ENCODE peak calls at places on chromosomes 16 and 17, in ten cellular contexts. One of them, this sample, is unnamed.

GRCh38 chr16:57810197-57811024 is 8.1 kb upstream of the KIFC3 start:
- DNase-seq in AG10803: peak
- DNase-seq in A549: peak
- DNase-seq in gastrocnemius medialis: peak
- DNase-seq in cardiac muscle cell: no peak
- DNase-seq in heart left ventricle: peak
- DNase-seq in ascending aorta: peak
- DNase-seq in fibroblast of lung: peak
- DNase-seq in foreskin fibroblast: peak
- DNase-seq in cardiac fibroblast: peak
- DNase-seq in this sample: peak

GRCh38 chr17:1275962-1276736 is 3.3 kb upstream of the TRARG1 start:
- DNase-seq in AG10803: peak
- DNase-seq in A549: peak
- DNase-seq in gastrocnemius medialis: no peak
- DNase-seq in cardiac muscle cell: peak
- DNase-seq in heart left ventricle: peak
- DNase-seq in ascending aorta: peak
- DNase-seq in fibroblast of lung: no peak
- DNase-seq in foreskin fibroblast: peak
- DNase-seq in cardiac fibroblast: peak
- DNase-seq in this sample: peak

GRCh38 chr17:50125420-50125997 is 4.5 kb downstream of the SAMD14 start:
- DNase-seq in AG10803: no peak
- DNase-seq in A549: no peak
- DNase-seq in gastrocnemius medialis: no peak
- DNase-seq in cardiac muscle cell: no peak
- DNase-seq in heart left ventricle: no peak
- DNase-seq in ascending aorta: no peak
- DNase-seq in fibroblast of lung: no peak
- DNase-seq in foreskin fibroblast: no peak
- DNase-seq in cardiac fibroblast: no peak
- DNase-seq in this sample: no peak

GRCh38 chr16:81632392-81633146 is 146.5 kb upstream of the PLCG2 start:
- DNase-seq in AG10803: peak
- DNase-seq in A549: peak
- DNase-seq in gastrocnemius medialis: no peak
- DNase-seq in cardiac muscle cell: no peak
- DNase-seq in heart left ventricle: no peak
- DNase-seq in ascending aorta: peak
- DNase-seq in fibroblast of lung: peak
- DNase-seq in foreskin fibroblast: peak
- DNase-seq in cardiac fibroblast: peak
- DNase-seq in this sample: peak

GRCh38 chr17:12672944-12673343 is 7.3 kb downstream of the MYOCD start:
- DNase-seq in AG10803: no peak
- DNase-seq in A549: no peak
- DNase-seq in gastrocnemius medialis: no peak
- DNase-seq in cardiac muscle cell: no peak
- DNase-seq in heart left ventricle: no peak
- DNase-seq in ascending aorta: no peak
- DNase-seq in fibroblast of lung: no peak
- DNase-seq in foreskin fibroblast: no peak
- DNase-seq in cardiac fibroblast: no peak
- DNase-seq in this sample: no peak

GRCh38 chr16:85422374-85423185 is 190.5 kb upstream of the GSE1 start:
- DNase-seq in AG10803: no peak
- DNase-seq in A549: no peak
- DNase-seq in gastrocnemius medialis: no peak
- DNase-seq in cardiac muscle cell: peak
- DNase-seq in heart left ventricle: peak
- DNase-seq in ascending aorta: no peak
- DNase-seq in fibroblast of lung: no peak
- DNase-seq in foreskin fibroblast: peak
- DNase-seq in cardiac fibroblast: peak
- DNase-seq in this sample: no peak

GRCh38 chr16:12262454-12263180 is 286.1 kb downstream of the SNX29 start:
- DNase-seq in AG10803: peak
- DNase-seq in A549: no peak
- DNase-seq in gastrocnemius medialis: no peak
- DNase-seq in cardiac muscle cell: no peak
- DNase-seq in heart left ventricle: no peak
- DNase-seq in ascending aorta: no peak
- DNase-seq in fibroblast of lung: no peak
- DNase-seq in foreskin fibroblast: peak
- DNase-seq in cardiac fibroblast: no peak
- DNase-seq in this sample: peak

GRCh38 chr16:19974607-19975006 is 90.0 kb upstream of the GPRC5B start:
- DNase-seq in AG10803: no peak
- DNase-seq in A549: no peak
- DNase-seq in gastrocnemius medialis: no peak
- DNase-seq in cardiac muscle cell: peak
- DNase-seq in heart left ventricle: no peak
- DNase-seq in ascending aorta: no peak
- DNase-seq in fibroblast of lung: no peak
- DNase-seq in foreskin fibroblast: no peak
- DNase-seq in cardiac fibroblast: no peak
- DNase-seq in this sample: no peak

GRCh38 chr16:86087561-86088230 is 188.7 kb downstream of the IRF8 start:
- DNase-seq in AG10803: no peak
- DNase-seq in A549: no peak
- DNase-seq in gastrocnemius medialis: no peak
- DNase-seq in cardiac muscle cell: peak
- DNase-seq in heart left ventricle: no peak
- DNase-seq in ascending aorta: no peak
- DNase-seq in fibroblast of lung: no peak
- DNase-seq in foreskin fibroblast: no peak
- DNase-seq in cardiac fibroblast: no peak
- DNase-seq in this sample: no peak

GRCh38 chr16:8887952-8888560 is 5.9 kb downstream of the LITAFD start:
- DNase-seq in AG10803: peak
- DNase-seq in A549: no peak
- DNase-seq in gastrocnemius medialis: peak
- DNase-seq in cardiac muscle cell: no peak
- DNase-seq in heart left ventricle: peak
- DNase-seq in ascending aorta: no peak
- DNase-seq in fibroblast of lung: peak
- DNase-seq in foreskin fibroblast: peak
- DNase-seq in cardiac fibroblast: no peak
- DNase-seq in this sample: peak

GRCh38 chr17:68290955-68291835 is at the start of the genes ARSG and SLC16A6:
- DNase-seq in AG10803: no peak
- DNase-seq in A549: peak
- DNase-seq in gastrocnemius medialis: peak
- DNase-seq in cardiac muscle cell: peak
- DNase-seq in heart left ventricle: peak
- DNase-seq in ascending aorta: peak
- DNase-seq in fibroblast of lung: peak
- DNase-seq in foreskin fibroblast: peak
- DNase-seq in cardiac fibroblast: peak
- DNase-seq in this sample: no peak

GRCh38 chr17:20174588-20175265 is 165.6 kb downstream of the SPECC1 start:
- DNase-seq in AG10803: peak
- DNase-seq in A549: no peak
- DNase-seq in gastrocnemius medialis: no peak
- DNase-seq in cardiac muscle cell: no peak
- DNase-seq in heart left ventricle: no peak
- DNase-seq in ascending aorta: no peak
- DNase-seq in fibroblast of lung: peak
- DNase-seq in foreskin fibroblast: no peak
- DNase-seq in cardiac fibroblast: peak
- DNase-seq in this sample: peak

GRCh38 chr16:22663389-22664064 is 150.4 kb upstream of the HS3ST2 start:
- DNase-seq in AG10803: no peak
- DNase-seq in A549: no peak
- DNase-seq in gastrocnemius medialis: no peak
- DNase-seq in cardiac muscle cell: no peak
- DNase-seq in heart left ventricle: no peak
- DNase-seq in ascending aorta: peak
- DNase-seq in fibroblast of lung: no peak
- DNase-seq in foreskin fibroblast: no peak
- DNase-seq in cardiac fibroblast: no peak
- DNase-seq in this sample: no peak

GRCh38 chr16:15822957-15823356 is 33.9 kb downstream of the MYH11 start:
- DNase-seq in AG10803: no peak
- DNase-seq in A549: no peak
- DNase-seq in gastrocnemius medialis: no peak
- DNase-seq in cardiac muscle cell: no peak
- DNase-seq in heart left ventricle: no peak
- DNase-seq in ascending aorta: peak
- DNase-seq in fibroblast of lung: no peak
- DNase-seq in foreskin fibroblast: no peak
- DNase-seq in cardiac fibroblast: no peak
- DNase-seq in this sample: no peak

GRCh38 chr17:28519236-28519635 is 13.1 kb downstream of the FOXN1 start:
- DNase-seq in AG10803: no peak
- DNase-seq in A549: no peak
- DNase-seq in gastrocnemius medialis: no peak
- DNase-seq in cardiac muscle cell: no peak
- DNase-seq in heart left ventricle: no peak
- DNase-seq in ascending aorta: no peak
- DNase-seq in fibroblast of lung: no peak
- DNase-seq in foreskin fibroblast: no peak
- DNase-seq in cardiac fibroblast: no peak
- DNase-seq in this sample: no peak

GRCh38 chr16:6947291-6947690 is 385.4 kb upstream of the RBFOX1 start:
- DNase-seq in AG10803: no peak
- DNase-seq in A549: no peak
- DNase-seq in gastrocnemius medialis: no peak
- DNase-seq in cardiac muscle cell: no peak
- DNase-seq in heart left ventricle: no peak
- DNase-seq in ascending aorta: no peak
- DNase-seq in fibroblast of lung: no peak
- DNase-seq in foreskin fibroblast: no peak
- DNase-seq in cardiac fibroblast: no peak
- DNase-seq in this sample: no peak

DNA sequence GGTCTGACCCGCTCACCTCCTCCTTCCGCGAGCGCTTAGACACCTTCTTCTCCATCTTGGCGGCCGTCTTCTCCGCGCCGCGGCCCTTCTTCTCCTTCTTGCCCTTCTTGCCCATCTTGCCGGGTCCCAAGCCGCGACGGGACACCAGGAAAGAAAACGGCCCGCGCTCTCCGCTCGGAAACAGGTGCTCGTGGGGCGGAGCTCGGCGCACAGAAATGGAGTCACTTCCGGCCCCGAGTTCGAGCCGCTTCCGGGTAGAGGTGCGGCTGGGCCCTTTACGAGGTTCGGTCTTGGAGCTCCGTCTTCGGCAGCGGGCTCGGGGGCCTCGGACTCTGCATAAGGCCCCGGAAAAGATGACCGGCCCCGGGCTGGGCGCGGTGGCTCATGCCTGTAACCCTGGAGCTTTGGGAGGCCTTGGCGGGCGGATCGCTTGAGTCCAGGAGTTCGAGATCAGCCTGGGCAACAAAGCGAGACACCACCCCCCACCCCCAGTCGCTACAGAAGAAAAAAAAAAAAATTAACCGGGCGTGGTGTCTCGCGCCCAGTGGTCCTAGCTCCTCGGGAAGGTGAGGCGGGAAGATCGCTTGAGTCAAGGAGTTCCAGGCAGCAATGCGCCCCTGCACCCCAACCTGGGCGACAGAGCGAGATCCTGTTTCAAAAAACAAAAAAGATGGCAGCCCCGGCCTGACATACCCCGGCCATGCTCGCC is at the start of gene KLHDC4:
- DNase-seq in AG10803: peak
- DNase-seq in A549: peak
- DNase-seq in gastrocnemius medialis: peak
- DNase-seq in cardiac muscle cell: peak
- DNase-seq in heart left ventricle: peak
- DNase-seq in ascending aorta: peak
- DNase-seq in fibroblast of lung: peak
- DNase-seq in foreskin fibroblast: peak
- DNase-seq in cardiac fibroblast: peak
- DNase-seq in this sample: peak
- TF ChIP-seq CTCF in AG10803: no peak
- TF ChIP-seq CTCF in A549: no peak
- TF ChIP-seq CTCF in gastrocnemius medialis: no peak
- TF ChIP-seq CTCF in cardiac muscle cell: no peak
- TF ChIP-seq CTCF in heart left ventricle: no peak
- TF ChIP-seq CTCF in ascending aorta: no peak
- TF ChIP-seq CTCF in fibroblast of lung: no peak
- TF ChIP-seq CTCF in foreskin fibroblast: no peak
- TF ChIP-seq CTCF in cardiac fibroblast: no peak
- TF ChIP-seq CTCF in this sample: no peak

GRCh38 chr17:41690497-41690896 is 1.8 kb downstream of the EIF1 start:
- DNase-seq in AG10803: no peak
- DNase-seq in A549: no peak
- DNase-seq in gastrocnemius medialis: no peak
- DNase-seq in cardiac muscle cell: no peak
- DNase-seq in heart left ventricle: no peak
- DNase-seq in ascending aorta: no peak
- DNase-seq in fibroblast of lung: no peak
- DNase-seq in foreskin fibroblast: no peak
- DNase-seq in cardiac fibroblast: no peak
- DNase-seq in this sample: no peak
- H3K4me3 ChIP-seq in AG10803: peak
- H3K4me3 ChIP-seq in A549: peak
- H3K4me3 ChIP-seq in gastrocnemius medialis: peak
- H3K4me3 ChIP-seq in cardiac muscle cell: peak
- H3K4me3 ChIP-seq in heart left ventricle: peak
- H3K4me3 ChIP-seq in ascending aorta: peak
- H3K4me3 ChIP-seq in fibroblast of lung: peak
- H3K4me3 ChIP-seq in foreskin fibroblast: peak
- H3K4me3 ChIP-seq in cardiac fibroblast: peak
- H3K4me3 ChIP-seq in this sample: peak

DNA sequence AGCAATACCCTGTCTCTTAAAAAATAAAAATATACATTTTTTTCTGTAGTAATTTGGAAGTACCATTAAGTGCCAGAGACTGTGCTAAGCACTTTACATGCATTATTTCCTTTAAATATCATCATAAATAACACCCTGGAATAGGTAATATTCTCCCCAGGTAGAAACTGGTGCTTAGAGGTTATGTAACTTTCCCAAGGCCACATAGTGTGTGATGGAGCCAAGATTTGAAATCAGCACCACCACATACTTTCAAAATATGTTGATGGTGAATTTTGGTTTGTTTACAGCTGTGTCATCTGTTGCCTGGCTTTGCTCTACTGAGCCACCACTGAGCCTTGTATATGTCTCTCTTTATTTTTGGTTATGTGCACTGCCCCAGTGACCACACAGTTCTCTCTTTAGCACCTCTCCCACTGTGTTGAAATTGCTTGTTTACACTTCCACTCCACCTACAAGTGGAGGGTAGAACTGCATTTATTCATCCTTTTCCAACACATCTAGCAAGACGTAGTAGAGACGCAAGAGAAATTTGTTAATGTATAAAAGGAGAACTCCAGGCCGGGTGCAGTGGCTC is 19.0 kb upstream of the NBR1 start:
- DNase-seq in AG10803: no peak
- DNase-seq in A549: no peak
- DNase-seq in gastrocnemius medialis: no peak
- DNase-seq in cardiac muscle cell: no peak
- DNase-seq in heart left ventricle: no peak
- DNase-seq in ascending aorta: no peak
- DNase-seq in fibroblast of lung: no peak
- DNase-seq in foreskin fibroblast: no peak
- DNase-seq in cardiac fibroblast: no peak
- DNase-seq in this sample: no peak
- TF ChIP-seq CTCF in AG10803: no peak
- TF ChIP-seq CTCF in A549: no peak
- TF ChIP-seq CTCF in gastrocnemius medialis: no peak
- TF ChIP-seq CTCF in cardiac muscle cell: no peak
- TF ChIP-seq CTCF in heart left ventricle: no peak
- TF ChIP-seq CTCF in ascending aorta: no peak
- TF ChIP-seq CTCF in fibroblast of lung: no peak
- TF ChIP-seq CTCF in foreskin fibroblast: no peak
- TF ChIP-seq CTCF in cardiac fibroblast: no peak
- TF ChIP-seq CTCF in this sample: no peak

GRCh38 chr17:73342057-73342522 is 30.3 kb upstream of the CDC42EP4 start:
- DNase-seq in AG10803: peak
- DNase-seq in A549: peak
- DNase-seq in gastrocnemius medialis: peak
- DNase-seq in cardiac muscle cell: peak
- DNase-seq in heart left ventricle: peak
- DNase-seq in ascending aorta: peak
- DNase-seq in fibroblast of lung: peak
- DNase-seq in foreskin fibroblast: peak
- DNase-seq in cardiac fibroblast: peak
- DNase-seq in this sample: peak
- H3K4me3 ChIP-seq in AG10803: no peak
- H3K4me3 ChIP-seq in A549: no peak
- H3K4me3 ChIP-seq in gastrocnemius medialis: no peak
- H3K4me3 ChIP-seq in cardiac muscle cell: no peak
- H3K4me3 ChIP-seq in heart left ventricle: no peak
- H3K4me3 ChIP-seq in ascending aorta: no peak
- H3K4me3 ChIP-seq in fibroblast of lung: no peak
- H3K4me3 ChIP-seq in foreskin fibroblast: no peak
- H3K4me3 ChIP-seq in cardiac fibroblast: no peak
- H3K4me3 ChIP-seq in this sample: no peak